ENCODE peak calls at places on chromosomes 3 and 15, in six cellular contexts. W, B, M, O, Q and Z are unnamed samples.

GRCh38 chr3:74713977-74714376 is 99.5 kb upstream of the CNTN3 start:
- DNase-seq in W (no peak), B (no peak), M (no peak), O (no peak), Q (no peak), Z (no peak)

GRCh38 chr3:89059201-89059600 is 48.2 kb upstream of the EPHA3 start:
- DNase-seq in W (no peak), B (no peak), M (peak), O (no peak), Q (no peak), Z (peak)

GRCh38 chr3:14793126-14793857 is 25.5 kb upstream of the FGD5 start:
- DNase-seq in W (peak), B (no peak), M (no peak), O (no peak), Q (no peak), Z (no peak)

GRCh38 chr15:29612701-29613100 is 209.6 kb downstream of the TJP1 start:
- DNase-seq in W (no peak), B (no peak), M (peak), O (peak), Q (no peak), Z (no peak)

GRCh38 chr3:184619348-184619747 is 57.8 kb downstream of the EPHB3 start:
- DNase-seq in W (no peak), B (no peak), M (no peak), O (no peak), Q (no peak), Z (no peak)

GRCh38 chr3:197023998-197024651 is 5.5 kb downstream of the MELTF start:
- DNase-seq in W (peak), B (no peak), M (peak), O (peak), Q (no peak), Z (no peak)

GRCh38 chr3:36992806-36993325 is at the start of gene EPM2AIP1:
- DNase-seq in W (peak), B (no peak), M (peak), O (peak), Q (peak), Z (peak)

GRCh38 chr15:39976291-39977274 is 42.7 kb downstream of the EIF2AK4 start:
- DNase-seq in W (peak), B (no peak), M (peak), O (peak), Q (peak), Z (no peak)

GRCh38 chr3:134008630-134009156 is 21.0 kb downstream of the SLCO2A1 start:
- DNase-seq in W (no peak), B (no peak), M (peak), O (no peak), Q (peak), Z (peak)

GRCh38 chr15:58019503-58020376 is 45.8 kb downstream of the ALDH1A2 start:
- DNase-seq in W (no peak), B (no peak), M (peak), O (no peak), Q (peak), Z (peak)

GRCh38 chr3:33440578-33441321 is 545 bp upstream of the UBP1 start:
- DNase-seq in W (peak), B (peak), M (peak), O (peak), Q (peak), Z (peak)

GRCh38 chr15:73366766-73367623 is 1.8 kb downstream of the HCN4 start:
- DNase-seq in W (peak), B (no peak), M (no peak), O (no peak), Q (no peak), Z (no peak)

GRCh38 chr15:33074942-33075341 is 119.6 kb downstream of the FMN1 start:
- DNase-seq in W (no peak), B (no peak), M (peak), O (no peak), Q (no peak), Z (peak)

GRCh38 chr3:97817965-97818364 is 3.8 kb upstream of the CRYBG3 start:
- DNase-seq in W (no peak), B (peak), M (no peak), O (no peak), Q (no peak), Z (no peak)

GRCh38 chr15:63440265-63440648 is 58.6 kb upstream of the CA12 start:
- DNase-seq in W (no peak), B (no peak), M (no peak), O (no peak), Q (no peak), Z (no peak)

GRCh38 chr3:24763421-24763820 is 268.8 kb upstream of the THRB start:
- DNase-seq in W (no peak), B (no peak), M (no peak), O (no peak), Q (no peak), Z (peak)

GRCh38 chr3:136984837-136985236 is 27.1 kb downstream of the IL20RB start:
- DNase-seq in W (no peak), B (no peak), M (peak), O (no peak), Q (peak), Z (peak)

GRCh38 chr15:82093774-82094211 is 48.0 kb upstream of the MEX3B start:
- DNase-seq in W (no peak), B (no peak), M (peak), O (no peak), Q (peak), Z (peak)

GRCh38 chr3:95813261-95813660 is 1001.1 kb upstream of the EPHA6 start:
- DNase-seq in W (no peak), B (no peak), M (no peak), O (no peak), Q (no peak), Z (peak)

GRCh38 chr3:28575100-28575747 is 226.6 kb upstream of the AZI2 start:
- DNase-seq in W (peak), B (no peak), M (peak), O (no peak), Q (no peak), Z (peak)

GRCh38 chr3:76063811-76064210 is 278.5 kb upstream of the ZNF717 start:
- DNase-seq in W (no peak), B (no peak), M (no peak), O (no peak), Q (no peak), Z (no peak)

GRCh38 chr3:63870606-63871005 is 6.9 kb downstream of the ATXN7 start:
- DNase-seq in W (no peak), B (no peak), M (no peak), O (no peak), Q (no peak), Z (no peak)

GRCh38 chr3:152321321-152321720 is 52.6 kb downstream of the MBNL1 start:
- DNase-seq in W (no peak), B (no peak), M (no peak), O (no peak), Q (no peak), Z (no peak)

GRCh38 chr15:63362873-63363272 is 18.8 kb downstream of the CA12 start:
- DNase-seq in W (no peak), B (no peak), M (no peak), O (no peak), Q (no peak), Z (no peak)

GRCh38 chr3:175150812-175151411 is 291.8 kb downstream of the NAALADL2 start:
- DNase-seq in W (no peak), B (peak), M (no peak), O (peak), Q (peak), Z (peak)

GRCh38 chr3:9917820-9918219 is 922 bp downstream of the IL17RC start:
- DNase-seq in W (no peak), B (no peak), M (no peak), O (no peak), Q (no peak), Z (no peak)

GRCh38 chr3:62445267-62445666 is 71.9 kb upstream of the FEZF2 start:
- DNase-seq in W (no peak), B (no peak), M (peak), O (no peak), Q (peak), Z (peak)

GRCh38 chr3:57194641-57195040 is 5.1 kb downstream of the HESX1 start:
- DNase-seq in W (no peak), B (no peak), M (no peak), O (no peak), Q (no peak), Z (no peak)

GRCh38 chr3:188264231-188265213 is 110.6 kb downstream of the LPP start:
- DNase-seq in W (no peak), B (no peak), M (peak), O (no peak), Q (no peak), Z (no peak)

GRCh38 chr3:192275741-192276355 is 451.5 kb downstream of the FGF12 start:
- DNase-seq in W (no peak), B (no peak), M (no peak), O (no peak), Q (no peak), Z (peak)

GRCh38 chr3:35393916-35394315 is 245.4 kb upstream of the ARPP21 start:
- DNase-seq in W (no peak), B (peak), M (no peak), O (no peak), Q (no peak), Z (peak)